ENCODE peak calls at places on chromosome 5, in ten cellular contexts. Z is A549; J is SK-N-MC; I is esophagus squamous epithelium; X is transverse colon; Q is CD4-positive, CD25-positive, alpha-beta regulatory T cell; A is astrocyte; U is cardiac muscle cell; F is cardiac fibroblast; M is MM.1S. N is an unnamed sample.

GRCh38 chr5:107385701-107386100 is 285.0 kb downstream of the EFNA5 start:
- DNase-seq in Z (no peak), J (no peak), I (no peak), X (no peak), Q (no peak), A (no peak), U (no peak), F (no peak), M (no peak), N (no peak)

GRCh38 chr5:127029513-127030258 is 672 bp downstream of the MARCHF3 start:
- DNase-seq in Z (peak), J (no peak), I (no peak), X (peak), Q (peak), A (peak), U (peak), F (peak), M (peak), N (peak)

GRCh38 chr5:171355302-171355724 is 32.3 kb upstream of the NPM1 start:
- DNase-seq in Z (no peak), J (no peak), I (no peak), X (no peak), Q (peak), A (no peak), U (no peak), F (no peak), M (peak), N (no peak)

GRCh38 chr5:20572560-20572959 is 584.6 kb upstream of the CDH18 start:
- DNase-seq in Z (peak), J (no peak), I (no peak), X (no peak), Q (no peak), A (peak), U (peak), F (peak), M (no peak), N (no peak)

GRCh38 chr5:124895236-124895635 is 148.8 kb upstream of the ZNF608 start:
- DNase-seq in Z (no peak), J (no peak), I (no peak), X (no peak), Q (no peak), A (no peak), U (no peak), F (no peak), M (no peak), N (no peak)

GRCh38 chr5:125037020-125037419 is 290.6 kb upstream of the ZNF608 start:
- DNase-seq in Z (no peak), J (no peak), I (no peak), X (no peak), Q (no peak), A (no peak), U (no peak), F (no peak), M (no peak), N (no peak)

GRCh38 chr5:149961186-149961685 is 678 bp downstream of the SLC26A2 start:
- DNase-seq in Z (no peak), J (no peak), I (no peak), X (no peak), Q (no peak), A (no peak), U (no peak), F (peak), M (peak), N (no peak)

GRCh38 chr5:68093455-68094159 is 121.9 kb upstream of the PIK3R1 start:
- DNase-seq in Z (no peak), J (no peak), I (no peak), X (no peak), Q (no peak), A (no peak), U (no peak), F (no peak), M (no peak), N (no peak)

GRCh38 chr5:136174021-136174659 is 18.8 kb downstream of the SMIM32 start:
- DNase-seq in Z (peak), J (peak), I (no peak), X (no peak), Q (no peak), A (peak), U (peak), F (peak), M (peak), N (no peak)

GRCh38 chr5:151283120-151283825 is 20.3 kb downstream of the SLC36A3 start:
- DNase-seq in Z (no peak), J (no peak), I (no peak), X (no peak), Q (no peak), A (no peak), U (no peak), F (no peak), M (no peak), N (no peak)

DNA sequence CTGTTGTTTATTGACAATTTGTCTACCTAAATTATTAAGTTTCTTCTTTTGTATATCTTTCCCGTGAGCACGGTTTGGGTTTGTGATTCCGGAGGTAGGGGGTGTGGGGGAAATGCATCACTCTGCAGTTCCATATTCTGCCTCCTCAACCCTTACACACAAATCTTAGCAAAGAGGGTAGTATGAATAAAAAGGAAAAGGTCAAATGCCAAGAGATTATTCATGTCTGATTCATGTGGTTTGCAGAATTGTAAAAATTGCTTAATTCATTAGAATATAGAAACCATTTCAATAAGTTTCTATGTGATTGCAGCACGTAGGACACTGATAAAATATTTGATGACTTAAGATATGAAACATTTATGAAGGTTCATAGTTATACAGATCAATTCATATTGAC is 601.9 kb downstream of the SEMA5A start:
- DNase-seq in Z (no peak), J (no peak), I (no peak), X (no peak), Q (no peak), A (peak), U (no peak), F (peak), M (no peak), N (no peak)
- H3K4me3 ChIP-seq in Z (no peak), J (no peak), I (no peak), X (no peak), Q (no peak), A (no peak), U (no peak), F (no peak), M (no peak), N (no peak)

DNA sequence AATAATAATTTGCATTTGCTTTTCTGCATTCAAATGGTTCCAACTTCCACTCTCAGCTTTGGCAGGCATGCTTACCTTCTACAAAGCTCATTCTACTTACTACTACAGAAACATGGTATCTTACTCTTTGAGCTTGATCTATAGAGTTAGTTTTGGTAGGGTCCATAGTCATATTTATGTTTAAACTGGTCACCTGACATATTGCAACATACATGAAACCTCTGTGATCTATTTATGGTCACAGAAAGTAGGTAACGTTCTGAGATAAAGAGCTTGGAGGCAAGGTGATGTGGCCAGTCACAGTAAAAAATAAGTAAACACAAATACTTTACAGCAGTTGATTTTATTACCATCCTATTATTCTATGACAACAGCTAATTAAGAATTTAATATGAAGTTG is 2.8 kb downstream of the NREP start:
- DNase-seq in Z (no peak), J (no peak), I (no peak), X (no peak), Q (no peak), A (no peak), U (no peak), F (no peak), M (peak), N (no peak)
- H3K4me3 ChIP-seq in Z (no peak), J (peak), I (no peak), X (no peak), Q (no peak), A (peak), U (peak), F (no peak), M (peak), N (no peak)

DNA sequence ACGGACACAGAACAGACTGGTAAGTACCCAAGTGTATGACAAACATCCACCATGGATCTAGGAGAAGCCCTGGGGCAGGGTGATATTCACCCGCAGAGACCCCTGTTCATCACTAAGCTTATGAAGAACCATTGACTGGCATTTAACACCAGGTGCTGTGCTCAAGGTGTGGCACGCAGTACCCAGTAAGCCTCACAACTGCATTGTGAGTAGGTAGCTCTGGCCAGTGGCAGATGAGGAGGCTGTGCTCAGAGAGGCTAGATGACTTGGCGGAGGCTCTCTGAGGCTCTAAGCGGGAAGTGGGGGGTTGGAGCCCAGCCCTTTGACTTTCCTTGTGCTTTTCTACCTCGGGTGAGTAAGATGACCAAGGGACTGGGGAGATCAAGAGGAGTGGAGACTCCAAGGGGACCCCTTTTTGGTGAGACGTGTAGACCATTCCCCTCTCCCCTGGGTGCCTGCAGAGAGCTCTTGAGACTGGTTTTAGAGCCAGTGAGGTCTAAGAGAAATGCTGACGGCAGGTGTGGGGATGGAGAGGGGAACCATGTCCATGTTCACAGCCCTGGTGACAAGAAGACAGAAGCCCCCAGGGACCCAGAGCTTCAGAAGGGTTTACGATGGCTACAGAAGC is 70.8 kb downstream of the IL6ST start:
- DNase-seq in Z (no peak), J (no peak), I (no peak), X (no peak), Q (no peak), A (no peak), U (no peak), F (no peak), M (no peak), N (no peak)
- H3K4me3 ChIP-seq in Z (no peak), J (no peak), I (no peak), X (no peak), Q (peak), A (no peak), U (no peak), F (no peak), M (no peak), N (no peak)

GRCh38 chr5:138869763-138870500 is 5.2 kb downstream of the LRRTM2 start:
- DNase-seq in Z (no peak), J (no peak), I (no peak), X (no peak), Q (no peak), A (peak), U (peak), F (peak), M (no peak), N (no peak)
- H3K4me3 ChIP-seq in Z (no peak), J (no peak), I (no peak), X (no peak), Q (no peak), A (no peak), U (no peak), F (no peak), M (no peak), N (no peak)

GRCh38 chr5:128083811-128084227 is 253 bp downstream of the SLC12A2 start:
- DNase-seq in Z (peak), J (no peak), I (no peak), X (no peak), Q (no peak), A (no peak), U (peak), F (no peak), M (no peak), N (no peak)

GRCh38 chr5:128083033-128083810 is at the start of gene SLC12A2:
- DNase-seq in Z (peak), J (peak), I (peak), X (peak), Q (peak), A (peak), U (peak), F (peak), M (peak), N (peak)

GRCh38 chr5:128082551-128083032 is 974 bp upstream of the SLC12A2 start:
- DNase-seq in Z (peak), J (no peak), I (no peak), X (no peak), Q (no peak), A (no peak), U (no peak), F (no peak), M (no peak), N (no peak)

GRCh38 chr5:128084228-128085167 is 932 bp downstream of the SLC12A2 start:
- DNase-seq in Z (peak), J (no peak), I (peak), X (peak), Q (peak), A (peak), U (peak), F (peak), M (peak), N (peak)

GRCh38 chr5:128081111-128081865 is 2.3 kb upstream of the SLC12A2 start:
- DNase-seq in Z (peak), J (no peak), I (no peak), X (no peak), Q (no peak), A (no peak), U (peak), F (peak), M (no peak), N (no peak)
- H3K4me3 ChIP-seq in Z (peak), J (no peak), I (peak), X (peak), Q (peak), A (peak), U (no peak), F (no peak), M (peak), N (no peak)

GRCh38 chr5:34570143-34570542 is 86.0 kb upstream of the RAI14 start:
- DNase-seq in Z (no peak), J (no peak), I (no peak), X (no peak), Q (no peak), A (no peak), U (no peak), F (no peak), M (no peak), N (no peak)
- H3K4me3 ChIP-seq in Z (no peak), J (no peak), I (no peak), X (no peak), Q (no peak), A (no peak), U (no peak), F (no peak), M (no peak), N (no peak)

GRCh38 chr5:14669415-14669814 is 4.9 kb downstream of the OTULIN start:
- DNase-seq in Z (no peak), J (no peak), I (no peak), X (no peak), Q (no peak), A (no peak), U (no peak), F (no peak), M (no peak), N (no peak)

GRCh38 chr5:14667770-14668169 is 3.3 kb downstream of the OTULIN start:
- DNase-seq in Z (no peak), J (no peak), I (no peak), X (no peak), Q (no peak), A (no peak), U (no peak), F (no peak), M (no peak), N (no peak)

GRCh38 chr5:14669975-14670374 is 5.5 kb downstream of the OTULIN start:
- DNase-seq in Z (no peak), J (no peak), I (no peak), X (no peak), Q (no peak), A (peak), U (no peak), F (peak), M (no peak), N (no peak)

GRCh38 chr5:14667290-14667689 is 2.8 kb downstream of the OTULIN start:
- DNase-seq in Z (no peak), J (no peak), I (no peak), X (no peak), Q (no peak), A (no peak), U (no peak), F (no peak), M (no peak), N (no peak)

GRCh38 chr5:14668247-14668646 is 3.7 kb downstream of the OTULIN start:
- DNase-seq in Z (no peak), J (no peak), I (no peak), X (no peak), Q (no peak), A (no peak), U (no peak), F (no peak), M (no peak), N (no peak)
- H3K4me3 ChIP-seq in Z (no peak), J (no peak), I (no peak), X (no peak), Q (peak), A (no peak), U (no peak), F (no peak), M (no peak), N (peak)

GRCh38 chr5:169546346-169546745 is 37.2 kb upstream of the SPDL1 start:
- DNase-seq in Z (no peak), J (no peak), I (no peak), X (no peak), Q (no peak), A (no peak), U (no peak), F (no peak), M (no peak), N (no peak)

GRCh38 chr5:169548315-169548714 is 35.3 kb upstream of the SPDL1 start:
- DNase-seq in Z (peak), J (no peak), I (no peak), X (no peak), Q (no peak), A (peak), U (peak), F (peak), M (no peak), N (no peak)

GRCh38 chr5:169544264-169544950 is 39.2 kb upstream of the SPDL1 start:
- DNase-seq in Z (no peak), J (no peak), I (no peak), X (no peak), Q (no peak), A (no peak), U (no peak), F (no peak), M (no peak), N (no peak)

GRCh38 chr5:169547508-169547907 is 36.1 kb upstream of the SPDL1 start:
- DNase-seq in Z (no peak), J (no peak), I (no peak), X (no peak), Q (no peak), A (no peak), U (peak), F (peak), M (no peak), N (no peak)

GRCh38 chr5:169545762-169546161 is 37.8 kb upstream of the SPDL1 start:
- DNase-seq in Z (peak), J (no peak), I (no peak), X (no peak), Q (no peak), A (peak), U (no peak), F (peak), M (no peak), N (no peak)
- H3K4me3 ChIP-seq in Z (no peak), J (no peak), I (no peak), X (no peak), Q (no peak), A (no peak), U (no peak), F (no peak), M (no peak), N (no peak)